ENCODE peak calls at places on chromosomes 11 and 22, in four cellular contexts. One of them, this sample, is unnamed.

GRCh38 chr11:19345519-19345847 is 104.7 kb upstream of the E2F8 start:
- DNase-seq in type B pancreatic cell: no peak
- DNase-seq in HFFc6: no peak
- DNase-seq in thoracic aorta: no peak
- DNase-seq in this sample: no peak

GRCh38 chr11:67389477-67389876 is 2.3 kb upstream of the RAD9A start:
- DNase-seq in thoracic aorta: no peak
- DNase-seq in type B pancreatic cell: no peak
- DNase-seq in HFFc6: no peak
- DNase-seq in this sample: no peak

GRCh38 chr22:23431337-23432072 is 148.6 kb downstream of the IGLL1 start:
- DNase-seq in type B pancreatic cell: no peak
- DNase-seq in thoracic aorta: no peak
- DNase-seq in HFFc6: no peak
- DNase-seq in this sample: no peak

GRCh38 chr11:20599424-20600346 is at the start of gene SLC6A5:
- DNase-seq in type B pancreatic cell: no peak
- DNase-seq in thoracic aorta: no peak
- DNase-seq in HFFc6: no peak
- DNase-seq in this sample: no peak

GRCh38 chr11:131109256-131109655 is 193.0 kb upstream of the SNX19 start:
- DNase-seq in thoracic aorta: no peak
- DNase-seq in type B pancreatic cell: no peak
- DNase-seq in HFFc6: peak; percentile 71
- DNase-seq in this sample: no peak

GRCh38 chr22:27019827-27020226 is 362.4 kb downstream of the MIAT start:
- DNase-seq in type B pancreatic cell: no peak
- DNase-seq in HFFc6: no peak
- DNase-seq in thoracic aorta: peak; percentile 18
- DNase-seq in this sample: no peak

GRCh38 chr11:11476499-11476898 is 123.4 kb upstream of the CSNK2A3 start:
- DNase-seq in thoracic aorta: no peak
- DNase-seq in HFFc6: no peak
- DNase-seq in type B pancreatic cell: no peak
- DNase-seq in this sample: no peak

GRCh38 chr11:22508691-22509090 is 116.9 kb downstream of the FANCF start:
- DNase-seq in type B pancreatic cell: no peak
- DNase-seq in thoracic aorta: no peak
- DNase-seq in HFFc6: no peak
- DNase-seq in this sample: no peak

GRCh38 chr22:35480143-35480542 is 60.5 kb upstream of the RASD2 start:
- DNase-seq in type B pancreatic cell: no peak
- DNase-seq in HFFc6: peak; percentile 7
- DNase-seq in thoracic aorta: peak; percentile 11
- DNase-seq in this sample: no peak

GRCh38 chr11:16086229-16086628 is 270.1 kb downstream of the SOX6 start:
- DNase-seq in thoracic aorta: no peak
- DNase-seq in type B pancreatic cell: no peak
- DNase-seq in HFFc6: no peak
- DNase-seq in this sample: no peak

GRCh38 chr11:96337541-96338530 is 5.2 kb downstream of the MAML2 start:
- DNase-seq in thoracic aorta: no peak
- DNase-seq in type B pancreatic cell: no peak
- DNase-seq in HFFc6: no peak
- DNase-seq in this sample: no peak

GRCh38 chr11:86608251-86608799 is 64.1 kb downstream of the ME3 start:
- DNase-seq in type B pancreatic cell: no peak
- DNase-seq in thoracic aorta: no peak
- DNase-seq in HFFc6: peak; percentile 74
- DNase-seq in this sample: no peak

GRCh38 chr11:119876841-119877240 is 147.8 kb upstream of the NECTIN1 start:
- DNase-seq in thoracic aorta: no peak
- DNase-seq in HFFc6: no peak
- DNase-seq in type B pancreatic cell: no peak
- DNase-seq in this sample: no peak

GRCh38 chr22:46726066-46726985 is 11.7 kb downstream of the CERK start:
- DNase-seq in thoracic aorta: no peak
- DNase-seq in type B pancreatic cell: no peak
- DNase-seq in HFFc6: no peak
- DNase-seq in this sample: no peak

GRCh38 chr11:59191899-59192298 is 20.0 kb downstream of the DTX4 start:
- DNase-seq in thoracic aorta: no peak
- DNase-seq in HFFc6: no peak
- DNase-seq in type B pancreatic cell: no peak
- DNase-seq in this sample: no peak

GRCh38 chr11:111310088-111310487 is 11.7 kb downstream of the POU2AF3 start:
- DNase-seq in type B pancreatic cell: no peak
- DNase-seq in HFFc6: no peak
- DNase-seq in thoracic aorta: no peak
- DNase-seq in this sample: no peak

GRCh38 chr11:60634151-60634550 is 65.3 kb upstream of the MS4A8 start:
- DNase-seq in type B pancreatic cell: no peak
- DNase-seq in HFFc6: no peak
- DNase-seq in thoracic aorta: no peak
- DNase-seq in this sample: no peak

GRCh38 chr11:123681007-123681406 is 26.6 kb upstream of the SCN3B start:
- DNase-seq in type B pancreatic cell: no peak
- DNase-seq in thoracic aorta: no peak
- DNase-seq in HFFc6: no peak
- DNase-seq in this sample: no peak

GRCh38 chr22:41919357-41920224 is 4.7 kb upstream of the SHISA8 start:
- DNase-seq in thoracic aorta: no peak
- DNase-seq in type B pancreatic cell: no peak
- DNase-seq in HFFc6: no peak
- DNase-seq in this sample: no peak

GRCh38 chr11:2687782-2688191 is 12.0 kb downstream of the KCNQ1OT1 start:
- DNase-seq in thoracic aorta: no peak
- DNase-seq in type B pancreatic cell: no peak
- DNase-seq in HFFc6: no peak
- DNase-seq in this sample: no peak

GRCh38 chr11:63869686-63870085 is 30.8 kb downstream of the MARK2 start:
- DNase-seq in HFFc6: no peak
- DNase-seq in type B pancreatic cell: no peak
- DNase-seq in thoracic aorta: no peak
- DNase-seq in this sample: no peak

GRCh38 chr11:11968511-11969280 is 39.7 kb downstream of the DKK3 start:
- DNase-seq in HFFc6: peak; percentile 68
- DNase-seq in type B pancreatic cell: peak; percentile 65
- DNase-seq in thoracic aorta: no peak
- DNase-seq in this sample: peak; percentile 91

GRCh38 chr11:36233226-36233625 is 56.0 kb downstream of the COMMD9 start:
- DNase-seq in type B pancreatic cell: no peak
- DNase-seq in thoracic aorta: no peak
- DNase-seq in HFFc6: no peak
- DNase-seq in this sample: no peak

GRCh38 chr11:17607083-17607429 is 60.0 kb downstream of the OTOG start:
- DNase-seq in thoracic aorta: no peak
- DNase-seq in HFFc6: no peak
- DNase-seq in type B pancreatic cell: peak; percentile 51
- DNase-seq in this sample: no peak

This sample was measured in vagina.